ENCODE peak calls at places on chromosomes 5 and 9, in six cellular contexts. G, B, H, T, N and P are unnamed samples.

GRCh38 chr5:135038829-135039525 is 4.9 kb upstream of the PITX1 start:
- DNase-seq in G (no peak), B (no peak), H (no peak), T (no peak), N (no peak), P (no peak)

GRCh38 chr5:76602094-76602726 is 21.0 kb downstream of the F2RL2 start:
- DNase-seq in G (no peak), B (no peak), H (no peak), T (peak; percentile 70), N (no peak), P (no peak)

GRCh38 chr5:57231607-57232006 is 57.7 kb downstream of the GPBP1 start:
- DNase-seq in G (no peak), B (no peak), H (no peak), T (peak; percentile 37), N (no peak), P (no peak)

GRCh38 chr5:21209404-21209803 is 1221.4 kb upstream of the CDH18 start:
- DNase-seq in G (no peak), B (no peak), H (no peak), T (no peak), N (no peak), P (no peak)

GRCh38 chr5:140208065-140208464 is 33.1 kb downstream of the CYSTM1 start:
- DNase-seq in G (no peak), B (no peak), H (no peak), T (no peak), N (no peak), P (no peak)

GRCh38 chr9:112166176-112167140 is 8.6 kb downstream of the SUSD1 start:
- DNase-seq in G (peak; percentile 47), B (peak; percentile 51), H (peak; percentile 60), T (no peak), N (no peak), P (peak; percentile 50)

GRCh38 chr5:115419794-115420585 is 123.5 kb upstream of the CCDC112 start:
- DNase-seq in G (no peak), B (peak; percentile 17), H (no peak), T (peak; percentile 83), N (no peak), P (peak; percentile 14)

GRCh38 chr9:63817622-63818518 is 1467.1 kb downstream of the FOXD4L5 start:
- DNase-seq in G (peak; percentile 10), B (no peak), H (no peak), T (peak; percentile 18), N (peak; percentile 75), P (peak; percentile 29)

GRCh38 chr5:55363861-55364260 is 56.1 kb downstream of the MTREX start:
- DNase-seq in G (no peak), B (no peak), H (no peak), T (no peak), N (no peak), P (no peak)

DNA sequence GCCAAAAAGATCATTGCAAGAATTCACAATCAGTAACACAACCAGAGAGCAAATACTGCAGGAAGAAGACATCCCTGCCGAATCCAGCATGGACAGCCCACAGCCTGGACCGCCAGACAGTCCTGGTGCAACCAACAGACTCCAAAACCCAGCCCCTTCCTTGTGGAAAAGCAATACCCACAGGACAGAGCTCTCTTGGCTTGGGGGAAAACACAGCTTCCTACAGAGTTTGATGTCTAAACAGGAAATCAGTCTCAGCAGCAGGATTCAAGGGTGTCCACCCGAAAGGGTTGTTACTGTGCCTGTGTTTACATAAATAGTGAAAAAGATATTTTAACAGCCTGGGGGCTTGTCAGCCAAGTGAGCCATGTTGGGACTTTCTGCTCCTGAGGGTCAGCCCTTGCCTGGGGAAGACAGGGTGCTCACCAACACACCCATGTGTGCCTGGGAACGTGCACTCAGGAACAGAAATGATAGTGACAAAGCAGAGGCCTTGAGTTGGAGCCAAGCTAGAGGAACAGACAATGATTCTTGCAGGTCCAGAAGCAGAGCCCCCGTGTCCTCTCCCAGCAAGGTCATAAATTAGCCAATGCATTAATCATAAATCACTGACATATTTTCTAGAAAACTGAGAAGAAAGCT is 106.1 kb downstream of the SEMA5A start:
- DNase-seq in G (no peak), B (no peak), H (no peak), T (no peak), N (no peak), P (no peak)
- TF ChIP-seq MYC in G (no peak), B (no peak), H (no peak), T (no peak), N (no peak), P (no peak)

DNA sequence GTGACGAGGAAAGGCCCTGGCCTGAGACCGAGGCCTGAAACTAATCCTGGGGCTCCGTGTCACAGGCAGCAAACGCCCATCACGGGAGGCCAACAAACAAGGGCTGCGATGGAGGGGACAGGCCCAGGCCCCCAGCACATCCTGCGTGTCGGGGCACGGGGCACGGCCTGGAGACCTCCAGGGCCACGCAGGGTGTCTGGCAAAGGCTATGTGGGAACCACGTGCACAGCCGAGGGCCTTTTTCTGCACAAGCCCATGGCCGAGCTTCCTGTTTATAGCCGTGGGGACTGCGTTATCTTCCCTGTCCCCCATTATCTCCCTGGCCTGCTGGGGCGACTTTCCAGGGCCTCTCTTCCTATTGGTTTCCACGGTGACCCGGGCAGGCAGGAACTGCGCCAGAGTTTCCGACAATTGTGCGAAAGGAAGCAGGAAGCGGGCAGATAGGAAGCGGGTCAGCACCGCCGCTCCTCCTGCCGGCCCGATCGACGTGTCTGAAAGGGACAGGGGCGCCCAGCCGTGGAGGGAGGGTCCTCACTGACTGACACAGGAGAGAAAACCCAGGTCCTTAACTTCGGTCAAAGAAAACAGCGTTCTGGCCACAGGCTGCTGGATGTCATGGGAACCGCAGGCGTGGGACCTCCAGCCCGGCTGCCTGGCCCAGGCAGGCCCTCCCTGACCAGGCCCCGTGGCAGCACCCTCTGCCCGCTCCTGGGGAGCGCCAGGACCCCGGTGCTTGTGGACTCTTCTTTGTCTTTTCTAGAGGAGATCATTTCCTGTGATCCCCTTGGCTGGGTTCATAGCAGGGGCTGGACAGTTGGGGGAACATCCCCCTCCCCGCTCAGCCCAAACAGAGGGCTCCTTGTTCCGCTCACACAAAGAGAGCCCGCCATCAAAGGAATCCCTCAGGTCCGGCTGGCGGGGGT is 29.1 kb upstream of the SEC16A start:
- DNase-seq in G (peak; percentile 34), B (no peak), H (peak; percentile 88), T (peak; percentile 99), N (no peak), P (no peak)
- TF ChIP-seq MAX in G (no peak), B (no peak), H (peak; percentile 91), T (peak; percentile 93), N (no peak), P (no peak)

GRCh38 chr9:126844085-126844484 is 16.4 kb upstream of the ZBTB34 start:
- DNase-seq in G (no peak), B (no peak), H (no peak), T (peak; percentile 74), N (no peak), P (no peak)
- H3K4me3 ChIP-seq in G (no peak overlapping the region), B (no peak overlapping the region), H (no peak overlapping the region), T (no peak overlapping the region), N (no peak overlapping the region), P (no peak overlapping the region)

GRCh38 chr9:97740848-97741821 is 44.0 kb upstream of the XPA start:
- DNase-seq in G (no peak), B (no peak), H (peak; percentile 46), T (peak; percentile 33), N (no peak), P (peak; percentile 68)
- TF ChIP-seq MYC in G (no peak), B (no peak), H (no peak), T (no peak), N (no peak), P (no peak)

DNA sequence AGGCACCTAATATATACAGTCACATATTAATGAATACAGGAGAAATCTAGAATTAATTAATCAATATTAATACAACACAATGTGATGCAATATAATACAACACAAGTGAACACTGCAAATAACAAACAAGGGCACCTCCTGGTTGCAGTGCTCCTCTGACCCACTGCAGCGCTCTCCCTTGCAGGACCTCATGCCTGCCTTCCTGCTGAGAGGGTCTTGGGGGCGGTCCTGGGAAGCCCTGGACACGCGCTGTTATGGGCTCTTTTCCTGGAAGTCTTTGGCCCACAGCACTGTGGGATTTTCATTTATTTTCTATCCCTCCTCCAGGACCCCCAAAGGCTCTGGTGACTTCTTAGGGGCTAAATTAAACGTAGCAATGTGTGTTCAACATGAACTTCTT is 485.8 kb downstream of the IRX1 start:
- DNase-seq in G (no peak), B (no peak), H (no peak), T (no peak), N (no peak), P (no peak)
- TF ChIP-seq MAX in G (no peak), B (no peak), H (no peak), T (no peak), N (no peak), P (no peak)

DNA sequence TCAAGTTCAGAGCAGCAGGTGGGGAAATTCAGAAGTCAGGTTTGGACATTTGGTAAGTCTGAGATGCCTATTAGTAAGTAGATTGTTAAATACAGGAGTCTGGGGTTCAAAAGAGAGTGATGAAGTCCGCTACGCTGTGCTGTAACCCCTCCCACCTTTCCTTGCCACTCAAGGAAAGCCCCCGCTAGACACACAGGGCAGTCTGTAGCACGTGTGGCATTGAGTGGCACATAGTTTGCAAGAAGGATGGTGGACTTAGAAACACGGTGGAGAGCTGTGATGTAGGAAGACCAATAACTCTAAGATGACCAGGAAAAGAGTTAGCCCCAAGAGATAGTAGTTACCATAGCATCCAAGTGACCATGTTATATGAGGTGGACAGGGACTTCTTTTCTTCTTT is 44.7 kb upstream of the FSTL4 start:
- DNase-seq in G (no peak), B (no peak), H (no peak), T (no peak), N (no peak), P (no peak)
- H3K4me3 ChIP-seq in G (no peak overlapping the region), B (no peak overlapping the region), H (no peak overlapping the region), T (no peak overlapping the region), N (no peak overlapping the region), P (no peak overlapping the region)

DNA sequence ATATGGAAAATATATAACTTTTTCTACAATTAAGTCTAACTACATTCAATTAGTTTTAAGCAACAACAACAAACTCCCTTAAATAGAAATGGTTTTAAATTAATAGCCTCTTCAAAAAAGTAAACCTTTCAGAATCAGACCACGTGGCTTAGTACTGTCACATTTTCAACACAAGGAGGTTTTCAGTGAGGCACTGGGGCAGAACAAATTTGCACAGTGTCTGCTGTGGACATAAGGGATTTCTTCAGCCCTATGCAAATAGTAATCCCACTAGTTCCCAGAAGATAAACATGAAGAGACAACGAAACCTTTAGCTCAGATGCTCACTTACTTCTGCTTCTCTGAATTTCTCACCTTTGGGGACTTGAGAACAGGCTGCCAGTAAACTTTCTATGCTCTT is 293.3 kb downstream of the EDIL3 start:
- DNase-seq in G (peak; percentile 86), B (no peak), H (no peak), T (no peak), N (peak; percentile 20), P (no peak)
- TF ChIP-seq MYC in G (peak; percentile 25), B (no peak), H (no peak), T (no peak), N (no peak), P (no peak)

GRCh38 chr5:139063664-139064054 is 134.5 kb downstream of the SIL1 start:
- DNase-seq in G (no peak), B (no peak), H (no peak), T (no peak), N (no peak), P (no peak)

GRCh38 chr5:139068060-139068459 is 130.1 kb downstream of the SIL1 start:
- DNase-seq in G (no peak), B (no peak), H (no peak), T (no peak), N (no peak), P (no peak)

GRCh38 chr5:139064613-139065012 is 133.6 kb downstream of the SIL1 start:
- DNase-seq in G (peak; percentile 7), B (no peak), H (no peak), T (no peak), N (no peak), P (no peak)

GRCh38 chr5:139062910-139063663 is 135.1 kb downstream of the SIL1 start:
- DNase-seq in G (no peak), B (no peak), H (no peak), T (no peak), N (no peak), P (no peak)

GRCh38 chr5:139065296-139065695 is 132.9 kb downstream of the SIL1 start:
- DNase-seq in G (no peak), B (no peak), H (no peak), T (no peak), N (no peak), P (no peak)
- TF ChIP-seq MAX in G (no peak), B (no peak), H (no peak), T (no peak), N (no peak), P (no peak)